ENCODE peak calls at places on chromosomes 13 and 19, in five cellular contexts. One of them, this sample, is unnamed.

GRCh38 chr19:37855098-37855497 is 51.3 kb downstream of the WDR87 start:
- DNase-seq in fibroblast of lung: peak; percentile 70
- DNase-seq in testis: peak; percentile 87
- DNase-seq in pancreas: peak; percentile 23
- DNase-seq in thoracic aorta: no peak
- DNase-seq in this sample: peak; percentile 89

GRCh38 chr19:55210120-55210493 is 806 bp upstream of the PTPRH start:
- DNase-seq in fibroblast of lung: peak; percentile 98
- DNase-seq in testis: no peak
- DNase-seq in pancreas: peak; percentile 55
- DNase-seq in thoracic aorta: no peak
- DNase-seq in this sample: no peak

GRCh38 chr13:113437408-113438010 is 15.8 kb downstream of the ADPRHL1 start:
- DNase-seq in fibroblast of lung: no peak
- DNase-seq in testis: no peak
- DNase-seq in pancreas: no peak
- DNase-seq in thoracic aorta: no peak
- DNase-seq in this sample: peak; percentile 62

GRCh38 chr13:113671066-113672001 is 4.3 kb downstream of the GRK1 start:
- DNase-seq in fibroblast of lung: no peak
- DNase-seq in testis: no peak
- DNase-seq in pancreas: no peak
- DNase-seq in thoracic aorta: no peak
- DNase-seq in this sample: peak; percentile 70

GRCh38 chr13:27528908-27529307 is 78.5 kb upstream of the MTIF3 start:
- DNase-seq in fibroblast of lung: no peak
- DNase-seq in testis: no peak
- DNase-seq in pancreas: no peak
- DNase-seq in thoracic aorta: no peak
- DNase-seq in this sample: no peak

GRCh38 chr19:38545596-38545995 is 72.2 kb downstream of the MAP4K1 start:
- DNase-seq in fibroblast of lung: no peak
- DNase-seq in testis: no peak
- DNase-seq in pancreas: no peak
- DNase-seq in thoracic aorta: no peak
- DNase-seq in this sample: no peak

GRCh38 chr13:96141032-96141431 is 51.1 kb downstream of the HS6ST3 start:
- DNase-seq in fibroblast of lung: peak; percentile 29
- DNase-seq in testis: no peak
- DNase-seq in pancreas: no peak
- DNase-seq in thoracic aorta: no peak
- DNase-seq in this sample: no peak

GRCh38 chr13:48304132-48304876 is 753 bp downstream of the RB1 start:
- DNase-seq in fibroblast of lung: peak; percentile 64
- DNase-seq in testis: peak; percentile 80
- DNase-seq in pancreas: peak; percentile 35
- DNase-seq in thoracic aorta: no peak
- DNase-seq in this sample: no peak

GRCh38 chr13:114104626-114105350 is 27.6 kb downstream of the RASA3 start:
- DNase-seq in fibroblast of lung: no peak
- DNase-seq in testis: no peak
- DNase-seq in pancreas: no peak
- DNase-seq in thoracic aorta: no peak
- DNase-seq in this sample: peak; percentile 18

GRCh38 chr13:40662866-40663265 is 3.6 kb downstream of the FOXO1 start:
- DNase-seq in fibroblast of lung: no peak
- DNase-seq in testis: no peak
- DNase-seq in pancreas: no peak
- DNase-seq in thoracic aorta: no peak
- DNase-seq in this sample: no peak

GRCh38 chr19:11131471-11131870 is 24.1 kb downstream of the SPC24 start:
- DNase-seq in fibroblast of lung: no peak
- DNase-seq in testis: no peak
- DNase-seq in pancreas: no peak
- DNase-seq in thoracic aorta: no peak
- DNase-seq in this sample: no peak

GRCh38 chr13:93745884-93746283 is 519.3 kb downstream of the GPC6 start:
- DNase-seq in fibroblast of lung: peak; percentile 70
- DNase-seq in testis: no peak
- DNase-seq in pancreas: no peak
- DNase-seq in thoracic aorta: no peak
- DNase-seq in this sample: no peak

GRCh38 chr19:918481-919156 is 1.5 kb downstream of the KISS1R start:
- DNase-seq in fibroblast of lung: no peak
- DNase-seq in testis: no peak
- DNase-seq in pancreas: no peak
- DNase-seq in thoracic aorta: no peak
- DNase-seq in this sample: no peak

GRCh38 chr13:41554626-41555386 is 97.5 kb downstream of the RGCC start:
- DNase-seq in fibroblast of lung: no peak
- DNase-seq in testis: no peak
- DNase-seq in pancreas: no peak
- DNase-seq in thoracic aorta: no peak
- DNase-seq in this sample: no peak

GRCh38 chr13:98089246-98089645 is 53.6 kb upstream of the FARP1 start:
- DNase-seq in fibroblast of lung: peak; percentile 88
- DNase-seq in testis: no peak
- DNase-seq in pancreas: no peak
- DNase-seq in thoracic aorta: no peak
- DNase-seq in this sample: no peak

GRCh38 chr19:18029617-18030338 is 21.8 kb downstream of the ARRDC2 start:
- DNase-seq in fibroblast of lung: no peak
- DNase-seq in testis: no peak
- DNase-seq in pancreas: peak; percentile 61
- DNase-seq in thoracic aorta: no peak
- DNase-seq in this sample: peak; percentile 66

GRCh38 chr13:72198042-72198441 is 331.0 kb upstream of the DACH1 start:
- DNase-seq in fibroblast of lung: no peak
- DNase-seq in testis: no peak
- DNase-seq in pancreas: no peak
- DNase-seq in thoracic aorta: no peak
- DNase-seq in this sample: no peak

GRCh38 chr13:102870677-102871415 is 25.0 kb downstream of the ERCC5 start:
- DNase-seq in fibroblast of lung: peak; percentile 74
- DNase-seq in testis: peak; percentile 70
- DNase-seq in pancreas: peak; percentile 26
- DNase-seq in thoracic aorta: no peak
- DNase-seq in this sample: peak; percentile 42

GRCh38 chr13:94658926-94659649 is 53.3 kb downstream of the SOX21 start:
- DNase-seq in fibroblast of lung: no peak
- DNase-seq in testis: no peak
- DNase-seq in pancreas: no peak
- DNase-seq in thoracic aorta: no peak
- DNase-seq in this sample: no peak

GRCh38 chr13:75876371-75877050 is 240.4 kb downstream of the LMO7 start:
- DNase-seq in fibroblast of lung: peak; percentile 47
- DNase-seq in testis: peak; percentile 79
- DNase-seq in pancreas: peak; percentile 31
- DNase-seq in thoracic aorta: no peak
- DNase-seq in this sample: no peak

GRCh38 chr13:20831933-20832332 is 58.2 kb upstream of the EEF1AKMT1 start:
- DNase-seq in fibroblast of lung: no peak
- DNase-seq in testis: no peak
- DNase-seq in pancreas: no peak
- DNase-seq in thoracic aorta: no peak
- DNase-seq in this sample: no peak

GRCh38 chr13:51628059-51628852 is 44.0 kb downstream of the WDFY2 start:
- DNase-seq in fibroblast of lung: no peak
- DNase-seq in testis: no peak
- DNase-seq in pancreas: no peak
- DNase-seq in thoracic aorta: no peak
- DNase-seq in this sample: peak; percentile 51

GRCh38 chr13:59494151-59494550 is 669.6 kb downstream of the DIAPH3 start:
- DNase-seq in fibroblast of lung: no peak
- DNase-seq in testis: no peak
- DNase-seq in pancreas: no peak
- DNase-seq in thoracic aorta: no peak
- DNase-seq in this sample: no peak

GRCh38 chr19:47417107-47417745 is 2.1 kb downstream of the MEIS3 start:
- DNase-seq in fibroblast of lung: no peak
- DNase-seq in testis: no peak
- DNase-seq in pancreas: no peak
- DNase-seq in thoracic aorta: no peak
- DNase-seq in this sample: no peak

GRCh38 chr13:60165391-60166099 is 1.8 kb upstream of the DIAPH3 start:
- DNase-seq in fibroblast of lung: peak; percentile 58
- DNase-seq in testis: no peak
- DNase-seq in pancreas: no peak
- DNase-seq in thoracic aorta: no peak
- DNase-seq in this sample: no peak

GRCh38 chr13:84609716-84610115 is 727.4 kb upstream of the SLITRK1 start:
- DNase-seq in fibroblast of lung: peak; percentile 84
- DNase-seq in testis: no peak
- DNase-seq in pancreas: no peak
- DNase-seq in thoracic aorta: no peak
- DNase-seq in this sample: no peak

GRCh38 chr19:4710281-4710600 is 13.4 kb downstream of the DPP9 start:
- DNase-seq in fibroblast of lung: no peak
- DNase-seq in testis: no peak
- DNase-seq in pancreas: no peak
- DNase-seq in thoracic aorta: no peak
- DNase-seq in this sample: no peak

GRCh38 chr19:4711211-4711610 is 12.4 kb downstream of the DPP9 start:
- DNase-seq in fibroblast of lung: no peak
- DNase-seq in testis: no peak
- DNase-seq in pancreas: no peak
- DNase-seq in thoracic aorta: no peak
- DNase-seq in this sample: no peak

GRCh38 chr19:4707956-4708650 is 15.5 kb downstream of the DPP9 start:
- DNase-seq in fibroblast of lung: peak; percentile 80
- DNase-seq in testis: peak; percentile 38
- DNase-seq in pancreas: peak; percentile 64
- DNase-seq in thoracic aorta: no peak
- DNase-seq in this sample: no peak

GRCh38 chr19:4707322-4707721 is 16.3 kb downstream of the DPP9 start:
- DNase-seq in fibroblast of lung: no peak
- DNase-seq in testis: no peak
- DNase-seq in pancreas: no peak
- DNase-seq in thoracic aorta: no peak
- DNase-seq in this sample: no peak

GRCh38 chr19:4709440-4710280 is 14.0 kb downstream of the DPP9 start:
- DNase-seq in fibroblast of lung: peak; percentile 46
- DNase-seq in testis: no peak
- DNase-seq in pancreas: peak; percentile 76
- DNase-seq in thoracic aorta: no peak
- DNase-seq in this sample: no peak
- H3K27ac ChIP-seq in fibroblast of lung: peak overlapping the region; percentile 46
- H3K27ac ChIP-seq in testis: no peak overlapping the region
- H3K27ac ChIP-seq in pancreas: peak overlapping the region; percentile 81
- H3K27ac ChIP-seq in thoracic aorta: peak overlapping the region; percentile 67
- H3K27ac ChIP-seq in this sample: peak overlapping the region; percentile 73

GRCh38 chr13:35481777-35482176 is 5.3 kb upstream of the MAB21L1 start:
- DNase-seq in fibroblast of lung: no peak
- DNase-seq in testis: no peak
- DNase-seq in pancreas: no peak
- DNase-seq in thoracic aorta: no peak
- DNase-seq in this sample: no peak

GRCh38 chr13:35479691-35480090 is 3.2 kb upstream of the MAB21L1 start:
- DNase-seq in fibroblast of lung: no peak
- DNase-seq in testis: no peak
- DNase-seq in pancreas: no peak
- DNase-seq in thoracic aorta: no peak
- DNase-seq in this sample: no peak

GRCh38 chr13:35475960-35476943 is at the start of gene MAB21L1:
- DNase-seq in fibroblast of lung: peak; percentile 63
- DNase-seq in testis: no peak
- DNase-seq in pancreas: no peak
- DNase-seq in thoracic aorta: no peak
- DNase-seq in this sample: peak; percentile 49

GRCh38 chr13:35479223-35479536 is 2.7 kb upstream of the MAB21L1 start:
- DNase-seq in fibroblast of lung: no peak
- DNase-seq in testis: no peak
- DNase-seq in pancreas: no peak
- DNase-seq in thoracic aorta: no peak
- DNase-seq in this sample: no peak

DNA sequence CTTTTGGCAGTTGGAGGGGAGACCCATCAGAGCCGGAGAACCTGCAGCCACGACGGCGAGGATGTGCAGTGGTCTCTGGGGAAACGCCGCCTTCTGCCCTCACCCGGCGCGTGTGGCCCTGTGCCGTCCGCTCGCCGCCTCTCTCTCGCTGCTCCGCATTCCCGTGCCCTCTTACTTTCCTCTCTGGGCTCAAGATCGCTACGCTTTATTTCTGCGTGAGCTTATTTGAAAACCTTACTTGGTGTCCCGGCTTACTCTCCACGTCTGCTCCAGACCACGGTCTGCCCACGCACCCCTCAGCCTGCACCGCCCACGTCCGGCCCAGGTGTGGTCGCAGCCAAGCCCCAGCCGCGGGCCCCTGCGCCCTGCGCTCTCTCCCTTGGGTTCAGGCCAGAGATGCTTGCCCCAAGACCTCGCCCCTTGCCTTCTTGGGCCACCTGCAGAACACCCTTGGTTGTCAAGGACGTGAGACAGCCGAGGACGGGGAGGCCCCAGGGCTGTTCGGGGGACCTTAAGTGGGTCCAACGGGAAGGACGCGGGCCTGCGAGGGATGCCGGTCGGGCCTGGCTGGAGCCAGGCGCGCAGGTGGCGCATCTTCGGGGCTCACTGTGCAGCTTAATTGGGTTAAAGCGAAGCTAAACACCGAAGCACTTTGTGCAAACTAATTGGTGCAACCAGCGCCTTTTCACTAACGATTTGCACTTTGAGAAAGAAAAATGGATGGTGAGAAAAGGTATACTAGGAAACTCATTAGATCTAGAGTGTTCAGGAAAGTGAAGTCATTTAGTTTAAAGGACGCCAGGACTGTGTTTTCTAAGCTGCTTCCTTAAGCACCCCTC is 2.1 kb upstream of the MAB21L1 start:
- DNase-seq in fibroblast of lung: no peak
- DNase-seq in testis: no peak
- DNase-seq in pancreas: no peak
- DNase-seq in thoracic aorta: no peak
- DNase-seq in this sample: peak; percentile 71
- H3K27me3 ChIP-seq in fibroblast of lung: no peaks in the 10 kb centered on the region
- H3K27me3 ChIP-seq in testis: no peaks in the 10 kb centered on the region
- H3K27me3 ChIP-seq in pancreas: no peaks in the 10 kb centered on the region
- H3K27me3 ChIP-seq in thoracic aorta: peaks cover 3% of the 10 kb centered on the region
- H3K27me3 ChIP-seq in this sample: no peaks in the 10 kb centered on the region

DNA sequence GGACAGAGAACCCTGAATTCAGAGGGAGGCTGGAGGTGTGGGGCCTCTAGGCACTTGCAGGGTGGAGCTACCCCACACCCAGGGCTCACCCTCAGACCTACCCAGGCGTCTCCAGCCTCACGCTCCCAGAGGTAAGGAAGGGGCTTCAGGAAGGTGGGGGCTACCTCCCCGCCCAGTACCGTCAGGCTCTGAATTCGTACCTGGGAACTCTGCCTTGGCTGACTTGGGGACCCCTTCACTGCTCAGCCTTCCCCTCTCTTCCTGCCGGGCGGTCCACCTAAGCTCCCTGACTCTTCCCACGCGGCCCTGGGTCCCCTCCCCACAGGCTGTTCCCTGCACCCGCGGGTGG is 28.5 kb upstream of the PARP4 start:
- DNase-seq in fibroblast of lung: no peak
- DNase-seq in testis: no peak
- DNase-seq in pancreas: no peak
- DNase-seq in thoracic aorta: no peak
- DNase-seq in this sample: no peak
- TF ChIP-seq CTCF in fibroblast of lung: no peak
- TF ChIP-seq CTCF in testis: no peak
- TF ChIP-seq CTCF in pancreas: no peak
- TF ChIP-seq CTCF in thoracic aorta: no peak
- TF ChIP-seq CTCF in this sample: no peak

GRCh38 chr19:16465239-16465638 is 6.5 kb downstream of the EPS15L1 start:
- DNase-seq in fibroblast of lung: no peak
- DNase-seq in testis: no peak
- DNase-seq in pancreas: no peak
- DNase-seq in thoracic aorta: no peak
- DNase-seq in this sample: no peak
- H3K27ac ChIP-seq in fibroblast of lung: no peak overlapping the region
- H3K27ac ChIP-seq in testis: no peak overlapping the region
- H3K27ac ChIP-seq in pancreas: no peak overlapping the region
- H3K27ac ChIP-seq in thoracic aorta: no peak overlapping the region
- H3K27ac ChIP-seq in this sample: no peak overlapping the region

This sample was measured in upper lobe of left lung.